ENCODE peak calls at places on chromosomes 7 and 10, in eight cellular contexts. Z is astrocyte of the spinal cord, Q is heart left ventricle, D is prostate gland, M is GM10248, I is cardiac muscle cell, B is GM06990, R is IMR-90. Y is an unnamed sample.

GRCh38 chr7:157663061-157663863 is 326.5 kb downstream of the DNAJB6 start:
- DNase-seq in Z (peak), M (no peak), R (no peak), B (no peak), Q (no peak), D (no peak), I (no peak), Y (no peak)

GRCh38 chr10:52653510-52653909 is 119.1 kb downstream of the MBL2 start:
- DNase-seq in Z (no peak), R (no peak), D (no peak), B (no peak), I (peak), M (no peak), Q (peak), Y (no peak)

GRCh38 chr10:1377231-1377630 is 321.0 kb downstream of the WDR37 start:
- DNase-seq in D (no peak), I (no peak), B (no peak), R (no peak), Q (no peak), M (no peak), Z (no peak), Y (no peak)

GRCh38 chr10:58373446-58373834 is 11.8 kb upstream of the TFAM start:
- DNase-seq in B (no peak), Z (no peak), Q (no peak), M (no peak), R (no peak), I (no peak), D (no peak), Y (no peak)

GRCh38 chr7:29651467-29651866 is 87.8 kb downstream of the PRR15 start:
- DNase-seq in B (no peak), I (no peak), D (no peak), Q (no peak), R (no peak), M (no peak), Z (no peak), Y (no peak)

GRCh38 chr7:116732788-116733709 is 61.1 kb downstream of the MET start:
- DNase-seq in Z (no peak), R (no peak), I (no peak), D (no peak), M (no peak), B (no peak), Q (no peak), Y (no peak)

GRCh38 chr7:55502988-55503514 is 69.3 kb downstream of the VOPP1 start:
- DNase-seq in Z (no peak), R (no peak), Q (no peak), M (no peak), I (no peak), B (no peak), D (no peak), Y (no peak)

GRCh38 chr7:94649313-94649924 is 6.5 kb downstream of the SGCE start:
- DNase-seq in B (peak), Z (peak), R (peak), D (no peak), M (no peak), Q (no peak), I (peak), Y (no peak)

GRCh38 chr10:15118615-15119014 is 21.5 kb downstream of the RPP38 start:
- DNase-seq in D (no peak), Q (no peak), Z (no peak), R (no peak), I (no peak), M (no peak), B (no peak), Y (no peak)

GRCh38 chr7:41472427-41473125 is 230.3 kb downstream of the INHBA start:
- DNase-seq in B (no peak), R (peak), D (no peak), M (no peak), Z (peak), I (no peak), Q (no peak), Y (no peak)

GRCh38 chr10:73856261-73856660 is 18.1 kb downstream of the CAMK2G start:
- DNase-seq in D (no peak), B (no peak), M (no peak), Q (no peak), R (no peak), I (no peak), Z (no peak), Y (no peak)

GRCh38 chr7:157519798-157520244 is 183.0 kb downstream of the DNAJB6 start:
- DNase-seq in R (no peak), I (no peak), Z (no peak), D (no peak), B (no peak), M (no peak), Q (no peak), Y (no peak)

GRCh38 chr10:24872049-24872789 is 80.2 kb downstream of the PRTFDC1 start:
- DNase-seq in R (no peak), M (no peak), D (no peak), Z (peak), Q (no peak), I (no peak), B (no peak), Y (peak)

GRCh38 chr10:72334196-72334831 is 20.4 kb downstream of the DNAJB12 start:
- DNase-seq in I (peak), D (no peak), Q (no peak), B (no peak), M (no peak), Z (peak), R (peak), Y (peak)

GRCh38 chr7:7798510-7798909 is 80.1 kb upstream of the RPA3 start:
- DNase-seq in Q (no peak), R (no peak), M (no peak), Z (no peak), I (no peak), D (no peak), B (no peak), Y (no peak)

GRCh38 chr7:19177269-19177668 is 32.0 kb upstream of the FERD3L start:
- DNase-seq in M (no peak), R (no peak), Q (no peak), I (no peak), D (no peak), B (no peak), Z (peak), Y (no peak)

GRCh38 chr7:139602143-139602722 is 78.7 kb downstream of the CLEC2L start:
- DNase-seq in M (peak), I (peak), Q (no peak), D (no peak), B (no peak), R (peak), Z (peak), Y (no peak)

GRCh38 chr7:25964483-25964961 is 187.5 kb upstream of the NFE2L3 start:
- DNase-seq in D (peak), B (peak), M (peak), Q (no peak), Z (no peak), I (no peak), R (no peak), Y (no peak)

GRCh38 chr10:11424456-11425287 is 186.8 kb downstream of the USP6NL start:
- DNase-seq in B (no peak), M (peak), Q (no peak), I (peak), R (peak), D (no peak), Z (peak), Y (peak)

GRCh38 chr10:124510536-124511158 is 49.0 kb downstream of the LHPP start:
- DNase-seq in B (no peak), R (no peak), I (no peak), M (no peak), Z (no peak), Q (no peak), D (no peak), Y (no peak)

GRCh38 chr10:112250555-112250954 is 32.6 kb upstream of the TECTB start:
- DNase-seq in Z (no peak), I (no peak), R (peak), M (no peak), Q (no peak), B (no peak), D (no peak), Y (no peak)

GRCh38 chr10:130470973-130471372 is 334.8 kb downstream of the GLRX3 start:
- DNase-seq in M (no peak), D (no peak), R (no peak), Q (no peak), Z (no peak), B (no peak), I (no peak), Y (no peak)

GRCh38 chr10:31142026-31142425 is 110.4 kb upstream of the ZNF438 start:
- DNase-seq in M (no peak), Q (no peak), B (no peak), Z (peak), I (no peak), R (peak), D (no peak), Y (no peak)

GRCh38 chr10:1141261-1141660 is 85.1 kb downstream of the WDR37 start:
- DNase-seq in D (no peak), M (no peak), Q (no peak), R (no peak), I (no peak), B (no peak), Z (no peak), Y (no peak)

GRCh38 chr10:44724415-44725174 is 186.5 kb upstream of the TMEM72 start:
- DNase-seq in D (no peak), B (no peak), I (peak), Z (peak), R (peak), Q (no peak), M (no peak), Y (no peak)

GRCh38 chr10:4333474-4333894 is 492.5 kb upstream of the AKR1E2 start:
- DNase-seq in B (no peak), R (no peak), M (no peak), D (no peak), Q (no peak), I (no peak), Z (no peak), Y (no peak)

GRCh38 chr7:14676896-14677295 is 225.7 kb downstream of the DGKB start:
- DNase-seq in B (no peak), I (no peak), Z (no peak), D (no peak), Q (no peak), M (no peak), R (no peak), Y (no peak)

GRCh38 chr10:6406220-6407033 is 173.6 kb downstream of the PRKCQ start:
- DNase-seq in M (peak), Z (peak), R (peak), Q (no peak), I (peak), B (no peak), D (no peak), Y (no peak)

GRCh38 chr7:82507365-82507975 is 63.9 kb upstream of the CACNA2D1 start:
- DNase-seq in R (no peak), D (no peak), M (no peak), I (no peak), Z (no peak), B (no peak), Q (no peak), Y (no peak)

GRCh38 chr10:50501478-50501877 is 122.3 kb downstream of the SGMS1 start:
- DNase-seq in Q (no peak), Z (peak), B (no peak), D (no peak), R (peak), M (no peak), I (peak), Y (no peak)

GRCh38 chr10:132904814-132905649 is 37.3 kb downstream of the CFAP46 start:
- DNase-seq in I (no peak), B (no peak), Z (no peak), R (peak), D (no peak), M (no peak), Q (no peak), Y (no peak)

GRCh38 chr10:116811691-116812090 is 37.6 kb upstream of the ENO4 start:
- DNase-seq in Q (no peak), Z (no peak), D (no peak), I (no peak), B (no peak), M (no peak), R (no peak), Y (no peak)

GRCh38 chr10:6037422-6037821 is 24.7 kb downstream of the IL2RA start:
- DNase-seq in M (no peak), Q (no peak), D (no peak), Z (no peak), I (no peak), B (no peak), R (no peak), Y (no peak)

GRCh38 chr7:80135306-80136104 is 874 bp downstream of the GNAI1 start:
- DNase-seq in R (peak), M (peak), B (no peak), Z (peak), I (peak), D (no peak), Q (no peak), Y (peak)

GRCh38 chr7:15199482-15199881 is 296.9 kb upstream of the DGKB start:
- DNase-seq in Q (no peak), I (peak), Z (peak), B (no peak), D (no peak), M (no peak), R (peak), Y (no peak)

GRCh38 chr10:14200645-14201534 is 129.8 kb downstream of the FRMD4A start:
- DNase-seq in M (no peak), Q (no peak), I (peak), B (no peak), D (no peak), Z (no peak), R (peak), Y (peak)

GRCh38 chr10:49508654-49509053 is 30.3 kb downstream of the ERCC6 start:
- DNase-seq in Z (no peak), M (no peak), D (peak), R (peak), I (no peak), Q (no peak), B (no peak), Y (no peak)

GRCh38 chr7:151248191-151249033 is at the start of gene SMARCD3:
- DNase-seq in Z (peak), R (peak), Q (peak), B (no peak), I (peak), M (no peak), D (peak), Y (peak)
- TF ChIP-seq CTCF in Z (no peak), R (no peak), Q (no peak), B (no peak), I (no peak), M (no peak), D (peak), Y (no peak)

DNA sequence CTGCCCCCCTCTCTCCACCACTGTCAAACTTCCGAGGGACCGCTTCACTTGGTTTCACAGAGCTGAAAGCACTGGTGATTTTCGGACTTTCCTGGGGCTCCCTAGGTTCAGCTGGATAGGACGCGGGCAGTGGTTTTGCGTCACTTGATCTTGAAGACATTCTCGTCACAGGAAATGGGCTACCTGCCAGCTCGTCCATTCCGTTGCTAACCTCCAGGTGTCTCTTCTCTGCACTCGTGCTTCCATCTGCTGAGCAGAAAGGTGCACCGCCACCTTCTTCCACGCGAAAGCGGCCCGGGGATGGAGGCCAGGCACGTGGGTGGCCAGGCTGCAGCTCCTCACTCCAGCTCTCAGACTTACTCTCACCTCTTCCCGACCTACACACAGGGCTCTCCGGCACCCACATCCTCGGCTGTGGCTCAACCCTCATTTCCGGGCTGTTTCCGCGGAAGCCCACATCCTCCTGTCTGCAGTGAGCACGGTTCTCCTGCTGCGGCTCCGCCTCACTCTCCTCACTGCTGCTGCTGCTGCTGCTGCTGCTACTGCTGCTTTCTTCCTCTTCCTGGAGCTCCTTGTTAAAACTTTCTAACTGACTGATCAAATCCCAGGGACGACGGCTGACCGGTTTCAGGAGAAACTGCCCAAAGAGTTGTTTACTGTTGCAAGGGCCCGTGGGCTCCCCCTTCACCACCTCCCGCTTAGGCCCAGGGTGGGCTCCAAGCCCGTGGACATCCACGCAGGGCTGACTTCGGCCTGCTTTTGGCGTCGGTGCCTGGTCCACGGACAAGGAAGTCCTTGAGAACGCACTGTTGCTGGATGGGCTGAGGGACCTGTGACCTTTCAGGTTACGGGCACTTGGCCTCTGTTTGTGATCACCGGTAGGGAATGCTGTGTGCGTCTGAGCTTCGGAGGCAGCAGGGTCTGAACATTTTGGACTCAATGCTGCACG is 32.1 kb downstream of the JCAD start:
- DNase-seq in Q (peak), I (no peak), R (no peak), B (peak), D (no peak), Z (no peak), M (peak), Y (peak)
- TF ChIP-seq CTCF in Q (no peak), I (no peak), R (peak), B (peak), D (no peak), Z (peak), M (peak), Y (no peak)

GRCh38 chr10:128178319-128178937 is 52.2 kb upstream of the MKI67 start:
- DNase-seq in D (no peak), R (peak), Z (no peak), M (peak), I (peak), Q (no peak), B (peak), Y (peak)
- TF ChIP-seq CTCF in D (no peak), R (peak), Z (peak), M (peak), I (peak), Q (peak), B (peak), Y (peak)

GRCh38 chr7:5424689-5425506 is 1.3 kb upstream of the TNRC18 start:
- DNase-seq in M (no peak), I (peak), D (peak), B (no peak), R (peak), Z (peak), Q (peak), Y (peak)
- TF ChIP-seq CTCF in M (no peak), I (no peak), D (no peak), B (no peak), R (no peak), Z (no peak), Q (no peak), Y (no peak)

GRCh38 chr7:51430480-51431086 is 114.0 kb upstream of the COBL start:
- DNase-seq in M (peak), Q (no peak), I (peak), Z (peak), B (peak), R (peak), D (peak), Y (peak)
- TF ChIP-seq CTCF in M (peak), Q (peak), I (peak), Z (peak), B (peak), R (peak), D (peak), Y (peak)

DNA sequence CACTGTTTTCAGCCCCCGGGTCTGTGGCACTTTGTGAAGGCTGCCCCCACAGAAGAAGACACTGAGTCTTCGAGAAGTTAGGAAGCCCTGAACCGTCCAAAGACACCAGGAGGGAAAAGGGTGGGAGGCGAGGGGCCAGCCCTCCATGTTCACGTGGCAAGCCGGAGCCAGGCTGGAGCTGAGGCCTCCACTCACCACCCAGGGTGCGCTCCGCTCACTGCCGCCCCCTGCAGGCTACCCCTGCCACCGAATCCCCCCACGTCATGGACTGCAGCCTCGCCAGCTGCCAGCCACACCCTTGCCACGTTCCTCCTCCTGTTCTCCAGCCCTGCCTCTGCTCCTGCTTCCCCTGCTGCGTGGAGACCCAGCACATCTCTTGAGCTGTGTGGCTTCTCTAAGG is 59.0 kb upstream of the EN2 start:
- DNase-seq in B (no peak), I (no peak), M (no peak), Q (no peak), D (no peak), Z (no peak), R (no peak), Y (no peak)
- TF ChIP-seq CTCF in B (peak), I (no peak), M (peak), Q (no peak), D (no peak), Z (no peak), R (no peak), Y (no peak)

GRCh38 chr10:86592413-86592812 is 61.9 kb upstream of the OPN4 start:
- DNase-seq in B (no peak), R (no peak), D (no peak), I (no peak), Z (no peak), M (no peak), Q (no peak), Y (no peak)
- TF ChIP-seq CTCF in B (no peak), R (peak), D (no peak), I (peak), Z (no peak), M (no peak), Q (peak), Y (no peak)

GRCh38 chr10:33335550-33335799 is 1.0 kb upstream of the NRP1 start:
- DNase-seq in Q (no peak), I (peak), B (no peak), D (no peak), Z (no peak), R (no peak), M (peak), Y (no peak)

GRCh38 chr10:33337335-33337854 is 2.9 kb upstream of the NRP1 start:
- DNase-seq in D (no peak), I (peak), Q (peak), Z (peak), B (no peak), M (no peak), R (peak), Y (peak)

GRCh38 chr10:33336606-33337334 is 2.3 kb upstream of the NRP1 start:
- DNase-seq in I (peak), Q (peak), M (peak), D (peak), R (no peak), B (no peak), Z (peak), Y (peak)

GRCh38 chr10:33334839-33335549 is 527 bp upstream of the NRP1 start:
- DNase-seq in I (peak), M (peak), R (peak), D (peak), B (peak), Q (peak), Z (peak), Y (peak)

GRCh38 chr10:33335800-33336605 is 1.5 kb upstream of the NRP1 start:
- DNase-seq in D (peak), B (no peak), M (peak), I (peak), Q (peak), R (peak), Z (peak), Y (peak)
- TF ChIP-seq CTCF in D (no peak), B (no peak), M (no peak), I (peak), Q (no peak), R (no peak), Z (no peak), Y (no peak)

DNA sequence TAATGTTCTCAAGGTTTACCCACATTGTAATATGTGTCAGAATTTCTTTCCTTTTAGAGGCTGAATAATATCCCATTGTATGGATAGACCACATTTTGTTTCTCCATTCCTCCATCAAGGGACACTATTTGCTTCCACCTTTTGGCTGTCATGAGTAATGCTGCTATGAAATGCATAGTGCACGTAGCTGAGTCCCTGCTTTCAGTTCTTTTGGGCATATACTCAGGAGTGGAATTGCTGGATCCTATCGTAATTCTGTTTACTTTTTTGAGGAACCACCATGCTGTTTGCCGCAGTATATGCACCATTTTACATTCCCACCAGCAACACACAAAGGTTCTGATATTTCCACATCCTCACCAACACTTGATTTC is 60.0 kb downstream of the PRF1 start:
- DNase-seq in B (no peak), M (no peak), Z (no peak), R (peak), Q (no peak), I (peak), D (no peak), Y (no peak)
- TF ChIP-seq CTCF in B (no peak), M (no peak), Z (peak), R (peak), Q (no peak), I (peak), D (no peak), Y (no peak)